ENCODE peak calls at places on chromosomes 16 and 17, in eight cellular contexts. Z, Y, E, T, W, G, N and H are unnamed samples.

GRCh38 chr16:4593069-4593468 is 21.6 kb downstream of the UBALD1 start:
- DNase-seq in Z (no peak), N (no peak), Y (no peak), T (no peak), W (no peak), G (no peak), E (no peak), H (no peak)

GRCh38 chr17:1108810-1109605 is 70.8 kb downstream of the ABR start:
- DNase-seq in T (peak), G (peak), Z (no peak), Y (no peak), W (peak), N (peak), E (peak), H (peak)

GRCh38 chr16:89934611-89935553 is 11.7 kb downstream of the TUBB3 start:
- DNase-seq in Y (no peak), Z (no peak), N (no peak), G (no peak), E (no peak), W (no peak), T (no peak), H (no peak)

GRCh38 chr17:14015286-14015685 is 54.0 kb upstream of the COX10 start:
- DNase-seq in G (no peak), Z (no peak), T (no peak), N (no peak), Y (no peak), E (no peak), W (no peak), H (no peak)

GRCh38 chr17:81228420-81228819 is 5.7 kb upstream of the CEP131 start:
- DNase-seq in T (no peak), Z (no peak), W (no peak), G (no peak), N (no peak), Y (no peak), E (no peak), H (no peak)

GRCh38 chr16:75443301-75443700 is 10.0 kb upstream of the CFDP1 start:
- DNase-seq in T (no peak), Z (no peak), N (no peak), G (peak), Y (no peak), W (no peak), E (no peak), H (no peak)

GRCh38 chr16:67561501-67561823 is 864 bp upstream of the CTCF start:
- DNase-seq in Z (no peak), T (no peak), W (no peak), N (no peak), G (no peak), E (no peak), Y (no peak), H (no peak)

GRCh38 chr16:15044286-15044685 is 11.6 kb downstream of the NTAN1 start:
- DNase-seq in Y (no peak), W (no peak), G (no peak), Z (no peak), T (no peak), E (no peak), N (no peak), H (no peak)

GRCh38 chr16:31709181-31709580 is 164.4 kb upstream of the ZNF267 start:
- DNase-seq in E (no peak), W (no peak), N (no peak), Z (no peak), T (no peak), G (no peak), Y (no peak), H (no peak)

GRCh38 chr17:81399481-81400153 is 4.4 kb downstream of the BAHCC1 start:
- DNase-seq in Z (no peak), W (no peak), T (no peak), G (no peak), E (no peak), Y (no peak), N (no peak), H (no peak)

GRCh38 chr16:79873825-79874224 is 273.3 kb upstream of the MAF start:
- DNase-seq in G (no peak), N (no peak), Y (no peak), Z (no peak), T (no peak), W (no peak), E (no peak), H (no peak)

GRCh38 chr17:45429338-45430005 is 3.2 kb downstream of the ARHGAP27 start:
- DNase-seq in Y (peak), G (no peak), N (no peak), Z (no peak), T (no peak), E (no peak), W (no peak), H (no peak)

GRCh38 chr17:57016764-57017116 is 38.8 kb downstream of the SCPEP1 start:
- DNase-seq in N (no peak), Z (no peak), G (peak), Y (no peak), T (no peak), W (no peak), E (no peak), H (no peak)

GRCh38 chr17:62968445-62968923 is 2.4 kb downstream of the TANC2 start:
- DNase-seq in N (no peak), Z (peak), Y (no peak), G (peak), E (peak), T (no peak), W (no peak), H (peak)

GRCh38 chr16:83187404-83187803 is 560.6 kb downstream of the CDH13 start:
- DNase-seq in Y (no peak), W (no peak), E (no peak), T (no peak), Z (no peak), G (peak), N (no peak), H (no peak)

GRCh38 chr17:47729486-47729885 is 3.5 kb upstream of the TBX21 start:
- DNase-seq in G (no peak), W (no peak), E (no peak), Y (no peak), Z (no peak), N (no peak), T (peak), H (no peak)

GRCh38 chr17:61400058-61400785 is 579 bp downstream of the TBX2 start:
- DNase-seq in G (peak), N (peak), Z (no peak), T (no peak), E (no peak), W (no peak), Y (no peak), H (no peak)

GRCh38 chr16:22278418-22278817 is 18.8 kb upstream of the POLR3E start:
- DNase-seq in N (no peak), W (no peak), Y (no peak), Z (no peak), E (no peak), T (no peak), G (no peak), H (no peak)

GRCh38 chr16:425740-426114 is 278 bp downstream of the RAB11FIP3 start:
- DNase-seq in E (no peak), W (peak), G (no peak), Z (no peak), T (no peak), N (no peak), Y (no peak), H (no peak)

GRCh38 chr17:45852535-45853297 is 8.0 kb downstream of the SPPL2C start:
- DNase-seq in T (peak), Z (peak), W (peak), G (peak), E (peak), N (peak), Y (peak), H (peak)

GRCh38 chr16:10751291-10751697 is 7.7 kb downstream of the NUBP1 start:
- DNase-seq in W (no peak), N (no peak), E (no peak), Y (no peak), T (peak), Z (no peak), G (no peak), H (no peak)

GRCh38 chr16:89522287-89522686 is 14.1 kb downstream of the SPG7 start:
- DNase-seq in N (no peak), T (no peak), Y (no peak), W (no peak), E (no peak), G (no peak), Z (no peak), H (no peak)

GRCh38 chr17:36920032-36921000 is 17.0 kb upstream of the LHX1 start:
- DNase-seq in Y (no peak), T (peak), G (peak), W (no peak), N (no peak), Z (no peak), E (no peak), H (no peak)

GRCh38 chr16:24969071-24969470 is 46.1 kb downstream of the ARHGAP17 start:
- DNase-seq in W (no peak), N (no peak), Y (no peak), Z (no peak), T (no peak), E (no peak), G (no peak), H (no peak)

GRCh38 chr17:33335491-33336173 is 42.5 kb upstream of the ASIC2 start:
- DNase-seq in G (no peak), Z (no peak), E (no peak), T (no peak), N (no peak), Y (no peak), W (no peak), H (no peak)

GRCh38 chr17:57366177-57366557 is 109.8 kb downstream of the MSI2 start:
- DNase-seq in G (no peak), Z (no peak), N (no peak), Y (no peak), E (no peak), T (no peak), W (no peak), H (no peak)

GRCh38 chr16:78098544-78099371 is 696 bp upstream of the WWOX start:
- DNase-seq in N (no peak), E (no peak), Z (no peak), G (no peak), W (no peak), T (no peak), Y (no peak), H (no peak)

GRCh38 chr16:48444574-48444973 is 59.4 kb upstream of the SIAH1 start:
- DNase-seq in N (no peak), Y (no peak), W (no peak), G (peak), T (no peak), Z (no peak), E (no peak), H (no peak)

GRCh38 chr17:58165981-58166380 is 801 bp upstream of the OR4D2 start:
- DNase-seq in E (no peak), T (no peak), Z (no peak), N (no peak), G (no peak), W (no peak), Y (no peak), H (no peak)

GRCh38 chr16:9090101-9090959 is 1.1 kb upstream of the HAPSTR1 start:
- DNase-seq in T (peak), G (no peak), N (peak), E (peak), Z (peak), W (peak), Y (peak), H (peak)

GRCh38 chr16:11553371-11553770 is 33.3 kb downstream of the LITAF start:
- DNase-seq in G (no peak), Z (no peak), Y (no peak), E (no peak), W (no peak), N (no peak), T (no peak), H (no peak)

GRCh38 chr17:57588086-57588485 is 157.0 kb downstream of the CCDC182 start:
- DNase-seq in E (no peak), Z (no peak), W (no peak), N (no peak), G (no peak), T (peak), Y (no peak), H (no peak)

GRCh38 chr17:27858621-27859305 is 34.4 kb downstream of the LYRM9 start:
- DNase-seq in E (no peak), W (no peak), Z (no peak), N (no peak), Y (no peak), T (no peak), G (no peak), H (no peak)

GRCh38 chr17:39591958-39592954 is 15.5 kb downstream of the NEUROD2 start:
- DNase-seq in W (no peak), N (no peak), Z (no peak), E (peak), G (peak), Y (peak), T (no peak), H (no peak)

GRCh38 chr16:3674513-3675295 is 20.2 kb downstream of the DNASE1 start:
- DNase-seq in W (no peak), Z (no peak), T (no peak), G (no peak), E (no peak), N (no peak), Y (no peak), H (no peak)